ENCODE peak calls at places on chromosomes 1 and 21, in ten cellular contexts. V, E, U, M, T, B, G, F, Q and I are unnamed samples.

GRCh38 chr1:33259879-33260278 is 3.6 kb downstream of the ZNF362 start:
- DNase-seq in V (no peak), E (no peak), U (no peak), M (no peak), T (no peak), B (no peak), G (no peak), F (no peak), Q (no peak), I (no peak)

GRCh38 chr21:27572681-27573080 is 605.8 kb upstream of the ADAMTS5 start:
- DNase-seq in V (no peak), E (no peak), U (no peak), M (no peak), T (peak; percentile 11), B (no peak), G (no peak), F (no peak), Q (no peak), I (no peak)

GRCh38 chr1:113429461-113430153 is 39.3 kb downstream of the MAGI3 start:
- DNase-seq in V (no peak), E (no peak), U (no peak), M (no peak), T (peak; percentile 17), B (no peak), G (no peak), F (no peak), Q (no peak), I (no peak)

GRCh38 chr1:205604825-205605544 is 26.8 kb downstream of the ELK4 start:
- DNase-seq in V (no peak), E (no peak), U (no peak), M (no peak), T (no peak), B (no peak), G (no peak), F (no peak), Q (no peak), I (no peak)

GRCh38 chr21:45836268-45836655 is 145.3 kb upstream of the COL6A1 start:
- DNase-seq in V (no peak), E (no peak), U (no peak), M (no peak), T (no peak), B (no peak), G (no peak), F (no peak), Q (no peak), I (no peak)

GRCh38 chr1:11072216-11072917 is 12.5 kb upstream of the SRM start:
- DNase-seq in V (no peak), E (no peak), U (no peak), M (no peak), T (no peak), B (no peak), G (no peak), F (no peak), Q (no peak), I (no peak)

GRCh38 chr1:194684636-194685035 is 1498.2 kb upstream of the B3GALT2 start:
- DNase-seq in V (no peak), E (no peak), U (no peak), M (no peak), T (no peak), B (no peak), G (no peak), F (no peak), Q (no peak), I (no peak)

GRCh38 chr1:207828485-207829158 is 76.8 kb downstream of the CD46 start:
- DNase-seq in V (no peak), E (peak; percentile 79), U (peak; percentile 57), M (no peak), T (peak; percentile 94), B (peak; percentile 83), G (peak; percentile 32), F (peak; percentile 86), Q (peak; percentile 75), I (peak; percentile 90)

GRCh38 chr1:218488986-218489385 is 143.8 kb downstream of the TGFB2 start:
- DNase-seq in V (no peak), E (no peak), U (no peak), M (no peak), T (peak; percentile 59), B (no peak), G (no peak), F (no peak), Q (no peak), I (no peak)

GRCh38 chr1:22518379-22518778 is 44.9 kb upstream of the EPHA8 start:
- DNase-seq in V (no peak), E (no peak), U (no peak), M (no peak), T (no peak), B (no peak), G (peak; percentile 79), F (no peak), Q (no peak), I (no peak)

GRCh38 chr1:55931272-55931940 is 648.0 kb downstream of the PLPP3 start:
- DNase-seq in V (no peak), E (no peak), U (no peak), M (no peak), T (peak; percentile 3), B (no peak), G (no peak), F (no peak), Q (no peak), I (no peak)

GRCh38 chr1:6460349-6461236 is 5.4 kb downstream of the TNFRSF25 start:
- DNase-seq in V (no peak), E (no peak), U (peak; percentile 75), M (peak; percentile 85), T (no peak), B (no peak), G (no peak), F (no peak), Q (peak; percentile 46), I (no peak)

GRCh38 chr21:32543975-32544374 is 41.3 kb downstream of the TCP10L start:
- DNase-seq in V (no peak), E (no peak), U (no peak), M (no peak), T (no peak), B (no peak), G (no peak), F (no peak), Q (no peak), I (no peak)

GRCh38 chr1:90579212-90579802 is 137.8 kb downstream of the BARHL2 start:
- DNase-seq in V (peak; percentile 44), E (peak; percentile 19), U (no peak), M (no peak), T (peak; percentile 54), B (peak; percentile 81), G (peak; percentile 32), F (no peak), Q (peak; percentile 32), I (peak; percentile 52)